ENCODE peak calls at places on chromosomes 7 and 10, in ten cellular contexts. K is Panc1; D is small intestine; Q is substantia nigra; H is esophagus muscularis mucosa; O is lung; F is AG04450; C is A549; Y is CD4-positive, alpha-beta T cell; J is astrocyte. M is an unnamed sample.
A peak's percentile ranks its signal among the peaks of the same experiment; 100 is the strongest.

GRCh38 chr10:52583341-52583740 is 189.2 kb downstream of the MBL2 start:
- DNase-seq in K (no peak), D (no peak), Q (no peak), H (no peak), O (no peak), F (no peak), C (no peak), Y (no peak), J (no peak), M (no peak)

GRCh38 chr10:128028508-128029279 is 97.5 kb downstream of the MKI67 start:
- DNase-seq in K (no peak), D (no peak), Q (no peak), H (no peak), O (no peak), F (no peak), C (no peak), Y (no peak), J (no peak), M (no peak)

GRCh38 chr7:85621286-85621685 is 434.4 kb upstream of the SEMA3D start:
- DNase-seq in K (no peak), D (no peak), Q (no peak), H (no peak), O (no peak), F (no peak), C (no peak), Y (no peak), J (no peak), M (no peak)

GRCh38 chr10:12455774-12456173 is 106.4 kb downstream of the CAMK1D start:
- DNase-seq in K (no peak), D (peak; percentile 40), Q (no peak), H (no peak), O (no peak), F (no peak), C (no peak), Y (no peak), J (no peak), M (no peak)

GRCh38 chr10:22897371-22897770 is 30.5 kb upstream of the ARMC3 start:
- DNase-seq in K (no peak), D (no peak), Q (no peak), H (no peak), O (no peak), F (no peak), C (no peak), Y (no peak), J (no peak), M (no peak)

GRCh38 chr7:48089415-48089975 is 430 bp downstream of the UPP1 start:
- DNase-seq in K (no peak), D (peak; percentile 68), Q (no peak), H (no peak), O (peak; percentile 75), F (no peak), C (no peak), Y (no peak), J (no peak), M (no peak)

GRCh38 chr10:131094406-131095108 is 217.0 kb downstream of the TCERG1L start:
- DNase-seq in K (no peak), D (no peak), Q (no peak), H (no peak), O (no peak), F (no peak), C (no peak), Y (no peak), J (no peak), M (peak; percentile 14)

GRCh38 chr7:137546009-137546408 is 202.5 kb upstream of the PTN start:
- DNase-seq in K (no peak), D (no peak), Q (no peak), H (no peak), O (no peak), F (no peak), C (no peak), Y (no peak), J (no peak), M (no peak)

GRCh38 chr10:122357685-122358084 is 16.8 kb upstream of the PLEKHA1 start:
- DNase-seq in K (no peak), D (no peak), Q (no peak), H (no peak), O (no peak), F (no peak), C (no peak), Y (no peak), J (no peak), M (no peak)

GRCh38 chr10:113094114-113094486 is 144.1 kb downstream of the TCF7L2 start:
- DNase-seq in K (no peak), D (no peak), Q (no peak), H (no peak), O (no peak), F (no peak), C (no peak), Y (no peak), J (no peak), M (no peak)

GRCh38 chr10:35083242-35083641 is 6.9 kb downstream of the CUL2 start:
- DNase-seq in K (no peak), D (no peak), Q (no peak), H (no peak), O (no peak), F (no peak), C (no peak), Y (no peak), J (no peak), M (no peak)

GRCh38 chr7:26159243-26159642 is 7.2 kb downstream of the NFE2L3 start:
- DNase-seq in K (no peak), D (peak; percentile 56), Q (no peak), H (no peak), O (no peak), F (no peak), C (no peak), Y (no peak), J (peak; percentile 32), M (no peak)
- H3K27ac ChIP-seq in K (peak overlapping the region; percentile 95), D (no peak overlapping the region), Q (no peak overlapping the region), H (no peak overlapping the region), O (no peak overlapping the region), F (peak overlapping the region; percentile 11), C (no peak overlapping the region), Y (no peak overlapping the region), J (no peak overlapping the region), M (no peak overlapping the region)

GRCh38 chr7:80725181-80725611 is 86.8 kb downstream of the CD36 start:
- DNase-seq in K (no peak), D (no peak), Q (no peak), H (no peak), O (no peak), F (no peak), C (no peak), Y (no peak), J (no peak), M (no peak)

GRCh38 chr7:80724249-80724871 is 85.9 kb downstream of the CD36 start:
- DNase-seq in K (no peak), D (no peak), Q (no peak), H (no peak), O (no peak), F (peak; percentile 74), C (no peak), Y (no peak), J (peak; percentile 97), M (no peak)

GRCh38 chr7:80722596-80723141 is 84.2 kb downstream of the CD36 start:
- DNase-seq in K (peak; percentile 100), D (peak; percentile 90), Q (no peak), H (peak; percentile 92), O (peak; percentile 53), F (peak; percentile 99), C (peak; percentile 83), Y (no peak), J (peak; percentile 100), M (peak; percentile 92)

GRCh38 chr7:80721880-80722595 is 83.6 kb downstream of the CD36 start:
- DNase-seq in K (peak; percentile 78), D (peak; percentile 55), Q (no peak), H (peak; percentile 72), O (no peak), F (no peak), C (peak; percentile 77), Y (no peak), J (peak; percentile 88), M (peak; percentile 29)

DNA sequence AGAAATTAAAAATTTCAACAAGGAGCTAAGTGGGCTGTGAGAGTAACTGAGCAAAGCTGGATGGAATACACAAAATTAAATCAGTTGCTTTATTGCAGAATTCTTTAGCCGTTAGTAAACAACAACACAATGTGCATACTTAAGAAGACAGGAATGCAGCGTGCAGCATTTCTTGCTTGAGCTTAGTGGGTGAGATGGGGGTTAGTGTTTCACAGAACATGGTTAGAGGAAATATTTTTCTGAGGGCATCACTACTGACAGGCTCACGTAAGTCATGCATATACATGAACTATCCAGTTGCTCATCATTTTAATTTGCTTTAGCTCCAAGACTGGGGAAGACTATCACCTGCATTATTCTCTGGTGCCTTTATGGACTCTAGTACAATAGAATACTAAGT is 80.8 kb downstream of the CD36 start:
- DNase-seq in K (no peak), D (no peak), Q (no peak), H (peak; percentile 42), O (no peak), F (no peak), C (no peak), Y (no peak), J (peak; percentile 79), M (peak; percentile 12)
- H3K27ac ChIP-seq in K (no peak overlapping the region), D (no peak overlapping the region), Q (no peak overlapping the region), H (no peak overlapping the region), O (no peak overlapping the region), F (no peak overlapping the region), C (peak overlapping the region; percentile 86), Y (no peak overlapping the region), J (no peak overlapping the region), M (no peak overlapping the region)

GRCh38 chr10:13869295-13869664 is 282.5 kb downstream of the PRPF18 start:
- DNase-seq in K (no peak), D (no peak), Q (no peak), H (no peak), O (no peak), F (no peak), C (no peak), Y (no peak), J (no peak), M (no peak)

GRCh38 chr10:13862541-13863233 is 275.9 kb downstream of the PRPF18 start:
- DNase-seq in K (no peak), D (no peak), Q (no peak), H (no peak), O (no peak), F (no peak), C (no peak), Y (no peak), J (no peak), M (no peak)

GRCh38 chr10:13867822-13868221 is 281.1 kb downstream of the PRPF18 start:
- DNase-seq in K (no peak), D (no peak), Q (no peak), H (no peak), O (no peak), F (no peak), C (no peak), Y (no peak), J (no peak), M (no peak)

GRCh38 chr10:13868528-13869294 is 281.9 kb downstream of the PRPF18 start:
- DNase-seq in K (no peak), D (no peak), Q (no peak), H (no peak), O (no peak), F (no peak), C (no peak), Y (no peak), J (no peak), M (no peak)

GRCh38 chr10:13865758-13866491 is 279.2 kb downstream of the PRPF18 start:
- DNase-seq in K (peak; percentile 88), D (no peak), Q (no peak), H (no peak), O (no peak), F (no peak), C (peak; percentile 76), Y (no peak), J (peak; percentile 74), M (no peak)
- H3K27ac ChIP-seq in K (peak overlapping the region; percentile 54), D (no peak overlapping the region), Q (no peak overlapping the region), H (peak overlapping the region; percentile 51), O (peak overlapping the region; percentile 61), F (peak overlapping the region; percentile 63), C (peak overlapping the region; percentile 77), Y (no peak overlapping the region), J (peak overlapping the region; percentile 52), M (peak overlapping the region; percentile 74)

GRCh38 chr10:103451091-103451801 is 924 bp downstream of the CALHM2 start:
- DNase-seq in K (no peak), D (peak; percentile 17), Q (no peak), H (peak; percentile 93), O (peak; percentile 59), F (no peak), C (peak; percentile 51), Y (peak; percentile 26), J (no peak), M (no peak)
- H3K27ac ChIP-seq in K (peak overlapping the region; percentile 62), D (peak overlapping the region; percentile 89), Q (peak overlapping the region; percentile 63), H (peak overlapping the region; percentile 88), O (peak overlapping the region; percentile 75), F (no peak overlapping the region), C (peak overlapping the region; percentile 81), Y (peak overlapping the region; percentile 49), J (no peak overlapping the region), M (peak overlapping the region; percentile 18)

M was measured in epithelial cell of prostate.